ENCODE peak calls at places on chromosomes 3 and 15, in four cellular contexts. One of them, this sample, is unnamed.

GRCh38 chr15:70722266-70723123 is 40.9 kb downstream of the UACA start:
- DNase-seq in anterior cingulate cortex: no peak
- DNase-seq in LHCN-M2: peak
- DNase-seq in pons: peak
- DNase-seq in this sample: peak

GRCh38 chr15:101676965-101677364 is 24.8 kb upstream of the TM2D3 start:
- DNase-seq in anterior cingulate cortex: no peak
- DNase-seq in LHCN-M2: peak
- DNase-seq in pons: no peak
- DNase-seq in this sample: peak

GRCh38 chr3:197356275-197356674 is 57.9 kb upstream of the DLG1 start:
- DNase-seq in anterior cingulate cortex: peak
- DNase-seq in LHCN-M2: no peak
- DNase-seq in pons: peak
- DNase-seq in this sample: peak

GRCh38 chr15:84953136-84953535 is 28.5 kb upstream of the PDE8A start:
- DNase-seq in anterior cingulate cortex: no peak
- DNase-seq in LHCN-M2: peak
- DNase-seq in pons: no peak
- DNase-seq in this sample: no peak

GRCh38 chr3:50519471-50520089 is 16.1 kb upstream of the CACNA2D2 start:
- DNase-seq in anterior cingulate cortex: peak
- DNase-seq in LHCN-M2: peak
- DNase-seq in pons: peak
- DNase-seq in this sample: peak

GRCh38 chr15:93073465-93073952 is 15.5 kb downstream of the RGMA start:
- DNase-seq in anterior cingulate cortex: no peak
- DNase-seq in LHCN-M2: no peak
- DNase-seq in pons: no peak
- DNase-seq in this sample: no peak

GRCh38 chr15:72231066-72231846 is at the start of gene PKM:
- DNase-seq in anterior cingulate cortex: peak
- DNase-seq in LHCN-M2: peak
- DNase-seq in pons: peak
- DNase-seq in this sample: peak

GRCh38 chr3:73419993-73420392 is 204.7 kb downstream of the PDZRN3 start:
- DNase-seq in anterior cingulate cortex: no peak
- DNase-seq in LHCN-M2: no peak
- DNase-seq in pons: no peak
- DNase-seq in this sample: no peak

GRCh38 chr3:179304605-179305004 is 18.2 kb upstream of the ZNF639 start:
- DNase-seq in anterior cingulate cortex: no peak
- DNase-seq in LHCN-M2: no peak
- DNase-seq in pons: no peak
- DNase-seq in this sample: no peak

GRCh38 chr3:71380096-71380495 is 203.4 kb downstream of the FOXP1 start:
- DNase-seq in anterior cingulate cortex: no peak
- DNase-seq in LHCN-M2: peak
- DNase-seq in pons: no peak
- DNase-seq in this sample: peak

GRCh38 chr15:66702770-66703539 is 919 bp downstream of the SMAD6 start:
- DNase-seq in anterior cingulate cortex: no peak
- DNase-seq in LHCN-M2: no peak
- DNase-seq in pons: no peak
- DNase-seq in this sample: no peak

GRCh38 chr3:126076140-126076539 is 7.8 kb downstream of the SLC41A3 start:
- DNase-seq in anterior cingulate cortex: no peak
- DNase-seq in LHCN-M2: no peak
- DNase-seq in pons: no peak
- DNase-seq in this sample: no peak

GRCh38 chr15:90851945-90852344 is 16.4 kb upstream of the FURIN start:
- DNase-seq in anterior cingulate cortex: no peak
- DNase-seq in LHCN-M2: no peak
- DNase-seq in pons: no peak
- DNase-seq in this sample: no peak

GRCh38 chr15:89167267-89168176 is 53.9 kb downstream of the RLBP1 start:
- DNase-seq in anterior cingulate cortex: no peak
- DNase-seq in LHCN-M2: peak
- DNase-seq in pons: peak
- DNase-seq in this sample: no peak

GRCh38 chr3:31124368-31124767 is 229.9 kb upstream of the GADL1 start:
- DNase-seq in anterior cingulate cortex: no peak
- DNase-seq in LHCN-M2: no peak
- DNase-seq in pons: no peak
- DNase-seq in this sample: no peak

GRCh38 chr3:158005391-158006100 is 100.7 kb downstream of the SHOX2 start:
- DNase-seq in anterior cingulate cortex: no peak
- DNase-seq in LHCN-M2: no peak
- DNase-seq in pons: no peak
- DNase-seq in this sample: no peak

GRCh38 chr15:65610871-65611718 is at the start of gene INTS14:
- DNase-seq in anterior cingulate cortex: peak
- DNase-seq in LHCN-M2: peak
- DNase-seq in pons: peak
- DNase-seq in this sample: peak

GRCh38 chr3:183810643-183811594 is 14.5 kb downstream of the MAP6D1 start:
- DNase-seq in anterior cingulate cortex: no peak
- DNase-seq in LHCN-M2: no peak
- DNase-seq in pons: no peak
- DNase-seq in this sample: no peak

GRCh38 chr15:91100561-91101355 is 701 bp downstream of the SV2B start:
- DNase-seq in anterior cingulate cortex: no peak
- DNase-seq in LHCN-M2: no peak
- DNase-seq in pons: no peak
- DNase-seq in this sample: peak

GRCh38 chr3:110881069-110881468 is 190.5 kb upstream of the NECTIN3 start:
- DNase-seq in anterior cingulate cortex: peak
- DNase-seq in LHCN-M2: peak
- DNase-seq in pons: peak
- DNase-seq in this sample: peak

GRCh38 chr15:34717729-34718128 is 37.1 kb downstream of the GJD2 start:
- DNase-seq in anterior cingulate cortex: no peak
- DNase-seq in LHCN-M2: no peak
- DNase-seq in pons: no peak
- DNase-seq in this sample: no peak

GRCh38 chr3:60759439-60759838 is 491.8 kb downstream of the FHIT start:
- DNase-seq in anterior cingulate cortex: no peak
- DNase-seq in LHCN-M2: no peak
- DNase-seq in pons: no peak
- DNase-seq in this sample: no peak

GRCh38 chr15:73225358-73226015 is 143.3 kb downstream of the HCN4 start:
- DNase-seq in anterior cingulate cortex: no peak
- DNase-seq in LHCN-M2: no peak
- DNase-seq in pons: no peak
- DNase-seq in this sample: no peak

GRCh38 chr15:32855942-32856341 is 138.1 kb downstream of the GREM1 start:
- DNase-seq in anterior cingulate cortex: no peak
- DNase-seq in LHCN-M2: peak
- DNase-seq in pons: peak
- DNase-seq in this sample: no peak

GRCh38 chr3:187983484-187984124 is 170.4 kb upstream of the LPP start:
- DNase-seq in anterior cingulate cortex: no peak
- DNase-seq in LHCN-M2: no peak
- DNase-seq in pons: peak
- DNase-seq in this sample: peak

GRCh38 chr3:66353530-66353929 is 132.7 kb downstream of the SLC25A26 start:
- DNase-seq in anterior cingulate cortex: no peak
- DNase-seq in LHCN-M2: no peak
- DNase-seq in pons: no peak
- DNase-seq in this sample: no peak

GRCh38 chr3:133169669-133170068 is 131.5 kb downstream of the TMEM108 start:
- DNase-seq in anterior cingulate cortex: no peak
- DNase-seq in LHCN-M2: no peak
- DNase-seq in pons: no peak
- DNase-seq in this sample: no peak

GRCh38 chr3:136353461-136353860 is 103.3 kb downstream of the PCCB start:
- DNase-seq in anterior cingulate cortex: no peak
- DNase-seq in LHCN-M2: no peak
- DNase-seq in pons: no peak
- DNase-seq in this sample: no peak

GRCh38 chr3:133038731-133039398 is 674 bp downstream of the TMEM108 start:
- DNase-seq in anterior cingulate cortex: peak
- DNase-seq in LHCN-M2: peak
- DNase-seq in pons: peak
- DNase-seq in this sample: peak

GRCh38 chr3:120094776-120095225 is 554 bp upstream of the GSK3B start:
- DNase-seq in anterior cingulate cortex: peak
- DNase-seq in LHCN-M2: peak
- DNase-seq in pons: peak
- DNase-seq in this sample: peak

GRCh38 chr15:74727727-74728126 is 2.4 kb upstream of the CYP1A1 start:
- DNase-seq in anterior cingulate cortex: no peak
- DNase-seq in LHCN-M2: no peak
- DNase-seq in pons: no peak
- DNase-seq in this sample: peak

GRCh38 chr3:63869929-63870328 is 6.3 kb downstream of the ATXN7 start:
- DNase-seq in anterior cingulate cortex: no peak
- DNase-seq in LHCN-M2: no peak
- DNase-seq in pons: no peak
- DNase-seq in this sample: no peak

GRCh38 chr15:87764461-87765236 is 491.9 kb downstream of the NTRK3 start:
- DNase-seq in anterior cingulate cortex: no peak
- DNase-seq in LHCN-M2: peak
- DNase-seq in pons: no peak
- DNase-seq in this sample: peak

GRCh38 chr15:64905119-64905831 is 6.4 kb upstream of the ANKDD1A start:
- DNase-seq in anterior cingulate cortex: peak
- DNase-seq in LHCN-M2: no peak
- DNase-seq in pons: peak
- DNase-seq in this sample: peak

GRCh38 chr15:83745771-83746170 is 91.8 kb downstream of the ADAMTSL3 start:
- DNase-seq in anterior cingulate cortex: no peak
- DNase-seq in LHCN-M2: no peak
- DNase-seq in pons: no peak
- DNase-seq in this sample: no peak

GRCh38 chr15:70815604-70816003 is 38.4 kb downstream of the LARP6 start:
- DNase-seq in anterior cingulate cortex: no peak
- DNase-seq in LHCN-M2: no peak
- DNase-seq in pons: no peak
- DNase-seq in this sample: no peak

GRCh38 chr3:113783980-113784379 is 37.1 kb downstream of the ATP6V1A start:
- DNase-seq in anterior cingulate cortex: no peak
- DNase-seq in LHCN-M2: no peak
- DNase-seq in pons: no peak
- DNase-seq in this sample: no peak

GRCh38 chr3:23264413-23264812 is 61.3 kb downstream of the UBE2E2 start:
- DNase-seq in anterior cingulate cortex: no peak
- DNase-seq in LHCN-M2: peak
- DNase-seq in pons: no peak
- DNase-seq in this sample: no peak